ENCODE peak calls at places on chromosomes 6 and 20, in six cellular contexts. One of them, this sample, is unnamed.

GRCh38 chr6:82711105-82711829 is 347.6 kb downstream of the TPBG start:
- DNase-seq in ovary: no peak
- DNase-seq in A549: no peak
- DNase-seq in stomach: no peak
- DNase-seq in sigmoid colon: no peak
- DNase-seq in esophagus muscularis mucosa: no peak
- DNase-seq in this sample: no peak

GRCh38 chr20:13430346-13431002 is 208.3 kb downstream of the TASP1 start:
- DNase-seq in ovary: no peak
- DNase-seq in A549: peak; percentile 35
- DNase-seq in stomach: no peak
- DNase-seq in sigmoid colon: no peak
- DNase-seq in esophagus muscularis mucosa: no peak
- DNase-seq in this sample: no peak

GRCh38 chr6:162123797-162124196 is 603.8 kb downstream of the PRKN start:
- DNase-seq in ovary: no peak
- DNase-seq in A549: peak; percentile 9
- DNase-seq in stomach: no peak
- DNase-seq in sigmoid colon: no peak
- DNase-seq in esophagus muscularis mucosa: peak; percentile 60
- DNase-seq in this sample: no peak

GRCh38 chr20:1505871-1506270 is 14.7 kb upstream of the SIRPB2 start:
- DNase-seq in ovary: no peak
- DNase-seq in A549: no peak
- DNase-seq in stomach: no peak
- DNase-seq in sigmoid colon: no peak
- DNase-seq in esophagus muscularis mucosa: no peak
- DNase-seq in this sample: no peak

GRCh38 chr20:53227523-53227922 is 255.4 kb downstream of the TSHZ2 start:
- DNase-seq in ovary: no peak
- DNase-seq in A549: no peak
- DNase-seq in stomach: no peak
- DNase-seq in sigmoid colon: no peak
- DNase-seq in esophagus muscularis mucosa: no peak
- DNase-seq in this sample: no peak

GRCh38 chr6:106315765-106316375 is 9.7 kb downstream of the ATG5 start:
- DNase-seq in ovary: no peak
- DNase-seq in A549: no peak
- DNase-seq in stomach: no peak
- DNase-seq in sigmoid colon: no peak
- DNase-seq in esophagus muscularis mucosa: no peak
- DNase-seq in this sample: no peak

GRCh38 chr6:139632798-139633197 is 258.4 kb upstream of the CITED2 start:
- DNase-seq in ovary: no peak
- DNase-seq in A549: no peak
- DNase-seq in stomach: no peak
- DNase-seq in sigmoid colon: no peak
- DNase-seq in esophagus muscularis mucosa: no peak
- DNase-seq in this sample: no peak

GRCh38 chr6:156740604-156741003 is 36.6 kb upstream of the ARID1B start:
- DNase-seq in ovary: no peak
- DNase-seq in A549: no peak
- DNase-seq in stomach: no peak
- DNase-seq in sigmoid colon: no peak
- DNase-seq in esophagus muscularis mucosa: no peak
- DNase-seq in this sample: no peak

GRCh38 chr6:13662651-13663334 is 47.7 kb downstream of the NOL7 start:
- DNase-seq in ovary: no peak
- DNase-seq in A549: no peak
- DNase-seq in stomach: no peak
- DNase-seq in sigmoid colon: no peak
- DNase-seq in esophagus muscularis mucosa: no peak
- DNase-seq in this sample: no peak

GRCh38 chr6:42099340-42100028 is 42.9 kb downstream of the C6orf132 start:
- DNase-seq in ovary: no peak
- DNase-seq in A549: no peak
- DNase-seq in stomach: peak; percentile 88
- DNase-seq in sigmoid colon: no peak
- DNase-seq in esophagus muscularis mucosa: no peak
- DNase-seq in this sample: no peak

GRCh38 chr6:46787871-46788270 is 5.3 kb upstream of the MEP1A start:
- DNase-seq in ovary: no peak
- DNase-seq in A549: no peak
- DNase-seq in stomach: no peak
- DNase-seq in sigmoid colon: no peak
- DNase-seq in esophagus muscularis mucosa: no peak
- DNase-seq in this sample: no peak

GRCh38 chr20:13238001-13238653 is 17.1 kb downstream of the ISM1 start:
- DNase-seq in ovary: no peak
- DNase-seq in A549: no peak
- DNase-seq in stomach: no peak
- DNase-seq in sigmoid colon: no peak
- DNase-seq in esophagus muscularis mucosa: no peak
- DNase-seq in this sample: no peak

GRCh38 chr20:39825524-39825923 is 863.4 kb downstream of the DHX35 start:
- DNase-seq in ovary: no peak
- DNase-seq in A549: no peak
- DNase-seq in stomach: no peak
- DNase-seq in sigmoid colon: no peak
- DNase-seq in esophagus muscularis mucosa: no peak
- DNase-seq in this sample: no peak

GRCh38 chr6:41650120-41650519 is 11.9 kb downstream of the MDFI start:
- DNase-seq in ovary: no peak
- DNase-seq in A549: no peak
- DNase-seq in stomach: no peak
- DNase-seq in sigmoid colon: no peak
- DNase-seq in esophagus muscularis mucosa: no peak
- DNase-seq in this sample: no peak

GRCh38 chr20:33731693-33732165 is at the start of gene ZNF341:
- DNase-seq in ovary: peak; percentile 91
- DNase-seq in A549: peak; percentile 91
- DNase-seq in stomach: peak; percentile 91
- DNase-seq in sigmoid colon: peak; percentile 93
- DNase-seq in esophagus muscularis mucosa: peak; percentile 95
- DNase-seq in this sample: peak; percentile 92

GRCh38 chr6:32609731-32610640 is 20.3 kb upstream of the HLA-DRB1 start:
- DNase-seq in ovary: peak; percentile 16
- DNase-seq in A549: peak; percentile 87
- DNase-seq in stomach: no peak
- DNase-seq in sigmoid colon: no peak
- DNase-seq in esophagus muscularis mucosa: peak; percentile 94
- DNase-seq in this sample: peak; percentile 82

GRCh38 chr6:113627480-113627879 is 229.7 kb upstream of the MARCKS start:
- DNase-seq in ovary: no peak
- DNase-seq in A549: no peak
- DNase-seq in stomach: no peak
- DNase-seq in sigmoid colon: no peak
- DNase-seq in esophagus muscularis mucosa: no peak
- DNase-seq in this sample: no peak

GRCh38 chr6:113626470-113626869 is 230.7 kb upstream of the MARCKS start:
- DNase-seq in ovary: no peak
- DNase-seq in A549: no peak
- DNase-seq in stomach: no peak
- DNase-seq in sigmoid colon: no peak
- DNase-seq in esophagus muscularis mucosa: no peak
- DNase-seq in this sample: no peak

GRCh38 chr6:113623124-113623523 is 234.0 kb upstream of the MARCKS start:
- DNase-seq in ovary: no peak
- DNase-seq in A549: no peak
- DNase-seq in stomach: no peak
- DNase-seq in sigmoid colon: no peak
- DNase-seq in esophagus muscularis mucosa: no peak
- DNase-seq in this sample: no peak

GRCh38 chr6:113622254-113622653 is 234.9 kb upstream of the MARCKS start:
- DNase-seq in ovary: no peak
- DNase-seq in A549: no peak
- DNase-seq in stomach: no peak
- DNase-seq in sigmoid colon: no peak
- DNase-seq in esophagus muscularis mucosa: no peak
- DNase-seq in this sample: no peak

GRCh38 chr6:113625850-113626249 is 231.3 kb upstream of the MARCKS start:
- DNase-seq in ovary: no peak
- DNase-seq in A549: no peak
- DNase-seq in stomach: no peak
- DNase-seq in sigmoid colon: no peak
- DNase-seq in esophagus muscularis mucosa: no peak
- DNase-seq in this sample: no peak
- TF ChIP-seq EP300 in ovary: no peak
- TF ChIP-seq EP300 in A549: no peak
- TF ChIP-seq EP300 in stomach: no peak
- TF ChIP-seq EP300 in sigmoid colon: no peak
- TF ChIP-seq EP300 in esophagus muscularis mucosa: no peak
- TF ChIP-seq EP300 in this sample: no peak

DNA sequence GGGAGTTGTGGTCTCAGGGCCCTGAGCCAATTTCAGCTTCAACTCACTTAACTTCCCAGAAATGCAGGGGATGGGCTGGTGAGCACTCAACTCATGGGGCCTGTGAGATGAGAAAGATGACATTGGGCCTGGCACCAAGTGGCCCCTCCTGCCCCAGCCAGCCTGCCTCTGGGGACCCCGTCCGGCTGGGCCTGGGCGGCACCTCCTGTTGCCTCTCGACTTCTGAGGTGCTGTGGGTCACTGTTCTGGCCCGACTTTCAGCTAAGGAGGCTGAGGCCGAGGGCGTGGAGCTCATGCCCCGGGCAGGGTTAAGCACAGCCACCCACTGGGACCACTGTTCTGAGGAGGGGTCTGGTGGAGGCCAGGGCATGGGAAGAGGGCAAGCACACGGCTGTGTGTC is 6.7 kb downstream of the RGS19 start:
- DNase-seq in ovary: no peak
- DNase-seq in A549: no peak
- DNase-seq in stomach: no peak
- DNase-seq in sigmoid colon: no peak
- DNase-seq in esophagus muscularis mucosa: no peak
- DNase-seq in this sample: no peak
- TF ChIP-seq EP300 in ovary: no peak
- TF ChIP-seq EP300 in A549: no peak
- TF ChIP-seq EP300 in stomach: no peak
- TF ChIP-seq EP300 in sigmoid colon: no peak
- TF ChIP-seq EP300 in esophagus muscularis mucosa: no peak
- TF ChIP-seq EP300 in this sample: no peak

GRCh38 chr6:114200896-114201295 is 141.9 kb downstream of the HS3ST5 start:
- DNase-seq in ovary: no peak
- DNase-seq in A549: no peak
- DNase-seq in stomach: no peak
- DNase-seq in sigmoid colon: no peak
- DNase-seq in esophagus muscularis mucosa: no peak
- DNase-seq in this sample: no peak
- TF ChIP-seq EP300 in ovary: no peak
- TF ChIP-seq EP300 in A549: no peak
- TF ChIP-seq EP300 in stomach: no peak
- TF ChIP-seq EP300 in sigmoid colon: no peak
- TF ChIP-seq EP300 in esophagus muscularis mucosa: no peak
- TF ChIP-seq EP300 in this sample: no peak

DNA sequence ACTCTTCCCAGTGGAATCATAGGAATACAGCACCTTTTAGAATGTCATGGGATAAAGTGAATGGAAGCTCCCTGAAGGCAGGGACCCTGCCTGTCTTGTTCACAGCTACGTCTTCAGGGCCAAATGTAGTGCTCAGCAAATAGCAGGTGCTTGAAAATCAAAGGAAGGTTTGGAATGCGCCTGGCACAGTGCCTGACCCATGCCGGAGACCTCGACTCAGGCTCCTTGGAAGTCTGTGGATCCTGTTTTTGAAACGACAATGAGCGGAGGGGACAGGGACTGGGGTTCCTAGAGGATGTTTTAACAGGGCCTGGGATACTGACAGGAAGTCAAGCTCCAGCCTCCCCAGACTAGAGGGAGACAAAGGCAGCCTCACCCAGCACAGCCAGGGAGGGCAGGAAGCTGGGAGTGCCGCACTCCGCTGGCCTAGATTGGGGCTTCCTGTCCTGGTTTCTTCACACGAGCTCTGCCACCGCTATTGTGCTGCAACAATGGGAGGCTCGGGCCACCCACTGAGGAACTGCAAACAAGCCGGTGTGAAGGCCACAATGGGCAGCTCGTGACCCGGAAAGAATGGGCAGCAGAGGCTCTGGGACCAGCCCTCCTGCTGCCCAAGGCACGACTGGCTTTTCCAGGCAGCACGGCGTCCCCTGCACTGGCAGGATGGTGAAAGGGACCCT is 76.7 kb downstream of the PREX1 start:
- DNase-seq in ovary: no peak
- DNase-seq in A549: no peak
- DNase-seq in stomach: peak; percentile 51
- DNase-seq in sigmoid colon: no peak
- DNase-seq in esophagus muscularis mucosa: no peak
- DNase-seq in this sample: peak; percentile 37
- TF ChIP-seq EP300 in ovary: no peak
- TF ChIP-seq EP300 in A549: no peak
- TF ChIP-seq EP300 in stomach: no peak
- TF ChIP-seq EP300 in sigmoid colon: no peak
- TF ChIP-seq EP300 in esophagus muscularis mucosa: no peak
- TF ChIP-seq EP300 in this sample: peak; percentile 66

GRCh38 chr6:21078497-21078896 is 515.1 kb upstream of the SOX4 start:
- DNase-seq in ovary: no peak
- DNase-seq in A549: no peak
- DNase-seq in stomach: no peak
- DNase-seq in sigmoid colon: no peak
- DNase-seq in esophagus muscularis mucosa: no peak
- DNase-seq in this sample: no peak

GRCh38 chr6:21080221-21080620 is 513.3 kb upstream of the SOX4 start:
- DNase-seq in ovary: no peak
- DNase-seq in A549: no peak
- DNase-seq in stomach: no peak
- DNase-seq in sigmoid colon: no peak
- DNase-seq in esophagus muscularis mucosa: no peak
- DNase-seq in this sample: no peak

GRCh38 chr6:21082091-21082490 is 511.5 kb upstream of the SOX4 start:
- DNase-seq in ovary: no peak
- DNase-seq in A549: no peak
- DNase-seq in stomach: no peak
- DNase-seq in sigmoid colon: no peak
- DNase-seq in esophagus muscularis mucosa: no peak
- DNase-seq in this sample: no peak

GRCh38 chr6:21075986-21076385 is 517.6 kb upstream of the SOX4 start:
- DNase-seq in ovary: no peak
- DNase-seq in A549: no peak
- DNase-seq in stomach: no peak
- DNase-seq in sigmoid colon: no peak
- DNase-seq in esophagus muscularis mucosa: no peak
- DNase-seq in this sample: no peak

DNA sequence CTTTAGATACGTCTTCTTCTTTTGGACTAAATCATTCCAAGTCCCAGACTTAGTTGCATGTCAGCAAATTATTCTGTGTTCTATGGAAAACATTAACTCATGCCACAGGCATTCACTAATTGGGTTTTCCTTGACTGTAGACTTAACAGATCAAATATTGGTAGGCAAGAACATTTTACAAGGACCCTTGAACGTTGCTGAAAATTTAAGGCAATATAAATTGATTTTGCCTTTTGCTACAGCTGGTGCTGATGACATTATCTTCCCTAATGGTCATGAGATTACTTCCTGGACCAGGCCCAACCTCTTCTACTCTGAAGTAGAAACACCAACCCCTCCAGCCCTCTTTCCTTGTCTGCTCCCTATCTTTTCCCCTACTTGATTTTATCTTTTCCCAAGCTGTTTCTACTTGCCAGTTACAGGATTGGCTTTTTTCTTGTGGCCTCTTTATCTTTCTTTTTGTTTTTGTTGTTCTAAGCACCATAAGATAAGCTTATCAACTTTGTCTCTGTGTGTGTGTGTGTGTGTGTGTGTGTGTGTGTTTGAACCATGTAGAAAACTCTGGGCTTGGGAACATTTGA is 514.0 kb upstream of the SOX4 start:
- DNase-seq in ovary: no peak
- DNase-seq in A549: no peak
- DNase-seq in stomach: no peak
- DNase-seq in sigmoid colon: no peak
- DNase-seq in esophagus muscularis mucosa: no peak
- DNase-seq in this sample: no peak
- TF ChIP-seq EP300 in ovary: no peak
- TF ChIP-seq EP300 in A549: no peak
- TF ChIP-seq EP300 in stomach: no peak
- TF ChIP-seq EP300 in sigmoid colon: no peak
- TF ChIP-seq EP300 in esophagus muscularis mucosa: no peak
- TF ChIP-seq EP300 in this sample: no peak

This sample was measured in upper lobe of left lung.